ENCODE peak calls at places on chromosome 3, in ten cellular contexts. G, L, P, F, N, A, M, Z, Y and W are unnamed samples.

GRCh38 chr3:153315781-153316180 is 153.8 kb downstream of the RAP2B start:
- DNase-seq in Z (no peak), P (no peak), G (no peak), Y (no peak), M (no peak), L (no peak), A (no peak), N (no peak), F (no peak), W (no peak)

GRCh38 chr3:127486337-127486944 is 104.1 kb downstream of the TPRA1 start:
- DNase-seq in L (no peak), F (no peak), M (no peak), G (no peak), A (peak; percentile 40), P (no peak), N (no peak), Z (no peak), Y (no peak), W (no peak)

GRCh38 chr3:187186801-187187421 is 10.4 kb upstream of the RTP1 start:
- DNase-seq in G (no peak), L (no peak), Y (peak; percentile 14), M (peak; percentile 67), F (peak; percentile 71), Z (no peak), P (no peak), A (no peak), N (no peak), W (peak; percentile 77)

GRCh38 chr3:14558029-14558428 is 17.9 kb upstream of the GRIP2 start:
- DNase-seq in P (no peak), L (no peak), A (no peak), G (no peak), Z (no peak), Y (no peak), M (no peak), F (no peak), N (no peak), W (no peak)

GRCh38 chr3:196207833-196208607 is 3.2 kb downstream of the ZDHHC19 start:
- DNase-seq in L (peak; percentile 77), P (peak; percentile 62), F (peak; percentile 89), A (peak; percentile 90), G (peak; percentile 41), M (peak; percentile 57), N (no peak), Z (peak; percentile 69), Y (peak; percentile 69), W (peak; percentile 57)

GRCh38 chr3:37221407-37221806 is 47.0 kb upstream of the LRRFIP2 start:
- DNase-seq in M (no peak), Z (peak; percentile 24), L (no peak), P (no peak), Y (no peak), F (peak; percentile 89), N (peak; percentile 80), G (no peak), A (no peak), W (no peak)

GRCh38 chr3:198071602-198072285 is 111.7 kb downstream of the LMLN start:
- DNase-seq in N (peak; percentile 99), L (peak; percentile 35), G (no peak), P (no peak), M (no peak), Y (no peak), Z (peak; percentile 56), F (peak; percentile 80), A (no peak), W (peak; percentile 48)

GRCh38 chr3:111582114-111582461 is 13.1 kb downstream of the ZBED2 start:
- DNase-seq in F (peak; percentile 88), Z (no peak), M (no peak), G (no peak), L (no peak), N (peak; percentile 63), Y (no peak), P (no peak), A (no peak), W (no peak)

GRCh38 chr3:189826566-189826965 is 195.4 kb downstream of the TP63 start:
- DNase-seq in Y (no peak), L (no peak), Z (no peak), M (no peak), P (no peak), F (no peak), G (no peak), N (no peak), A (no peak), W (no peak)

GRCh38 chr3:189821251-189821650 is 190.1 kb downstream of the TP63 start:
- DNase-seq in P (no peak), M (no peak), F (no peak), Z (no peak), Y (no peak), G (no peak), A (no peak), N (no peak), L (peak; percentile 78), W (no peak)

GRCh38 chr3:189822726-189823125 is 191.5 kb downstream of the TP63 start:
- DNase-seq in A (no peak), P (no peak), M (no peak), G (no peak), Z (no peak), Y (no peak), N (no peak), F (no peak), L (no peak), W (no peak)

GRCh38 chr3:189827108-189827507 is 195.9 kb downstream of the TP63 start:
- DNase-seq in Y (no peak), Z (no peak), M (no peak), G (no peak), P (no peak), L (no peak), A (no peak), N (no peak), F (no peak), W (no peak)

GRCh38 chr3:189824629-189825312 is 193.6 kb downstream of the TP63 start:
- DNase-seq in P (no peak), M (no peak), G (no peak), L (no peak), Y (no peak), Z (peak; percentile 59), A (no peak), F (peak; percentile 89), N (no peak), W (no peak)
- H3K27ac ChIP-seq in P (no peak overlapping the region), M (no peak overlapping the region), G (no peak overlapping the region), L (no peak overlapping the region), Y (no peak overlapping the region), Z (no peak overlapping the region), A (no peak overlapping the region), F (peak overlapping the region; percentile 100), N (no peak overlapping the region), W (no peak overlapping the region)

GRCh38 chr3:129004639-129005295 is 3.7 kb downstream of the EFCC1 start:
- DNase-seq in M (no peak), L (no peak), F (no peak), G (no peak), Z (no peak), A (no peak), P (no peak), Y (no peak), N (no peak), W (no peak)

GRCh38 chr3:129001101-129001816 is at the start of gene EFCC1:
- DNase-seq in Z (no peak), A (peak; percentile 84), N (no peak), L (peak; percentile 92), G (no peak), P (no peak), M (peak; percentile 55), Y (peak; percentile 46), F (no peak), W (no peak)

GRCh38 chr3:129003578-129004112 is 2.5 kb downstream of the EFCC1 start:
- DNase-seq in M (peak; percentile 64), G (peak; percentile 62), N (peak; percentile 65), L (peak; percentile 60), A (peak; percentile 86), F (peak; percentile 53), Y (peak; percentile 75), P (peak; percentile 17), Z (no peak), W (no peak)

GRCh38 chr3:129001817-129002572 is 891 bp downstream of the EFCC1 start:
- DNase-seq in F (no peak), N (no peak), P (no peak), Y (no peak), A (no peak), G (peak; percentile 43), L (peak; percentile 83), M (peak; percentile 51), Z (peak; percentile 48), W (no peak)

DNA sequence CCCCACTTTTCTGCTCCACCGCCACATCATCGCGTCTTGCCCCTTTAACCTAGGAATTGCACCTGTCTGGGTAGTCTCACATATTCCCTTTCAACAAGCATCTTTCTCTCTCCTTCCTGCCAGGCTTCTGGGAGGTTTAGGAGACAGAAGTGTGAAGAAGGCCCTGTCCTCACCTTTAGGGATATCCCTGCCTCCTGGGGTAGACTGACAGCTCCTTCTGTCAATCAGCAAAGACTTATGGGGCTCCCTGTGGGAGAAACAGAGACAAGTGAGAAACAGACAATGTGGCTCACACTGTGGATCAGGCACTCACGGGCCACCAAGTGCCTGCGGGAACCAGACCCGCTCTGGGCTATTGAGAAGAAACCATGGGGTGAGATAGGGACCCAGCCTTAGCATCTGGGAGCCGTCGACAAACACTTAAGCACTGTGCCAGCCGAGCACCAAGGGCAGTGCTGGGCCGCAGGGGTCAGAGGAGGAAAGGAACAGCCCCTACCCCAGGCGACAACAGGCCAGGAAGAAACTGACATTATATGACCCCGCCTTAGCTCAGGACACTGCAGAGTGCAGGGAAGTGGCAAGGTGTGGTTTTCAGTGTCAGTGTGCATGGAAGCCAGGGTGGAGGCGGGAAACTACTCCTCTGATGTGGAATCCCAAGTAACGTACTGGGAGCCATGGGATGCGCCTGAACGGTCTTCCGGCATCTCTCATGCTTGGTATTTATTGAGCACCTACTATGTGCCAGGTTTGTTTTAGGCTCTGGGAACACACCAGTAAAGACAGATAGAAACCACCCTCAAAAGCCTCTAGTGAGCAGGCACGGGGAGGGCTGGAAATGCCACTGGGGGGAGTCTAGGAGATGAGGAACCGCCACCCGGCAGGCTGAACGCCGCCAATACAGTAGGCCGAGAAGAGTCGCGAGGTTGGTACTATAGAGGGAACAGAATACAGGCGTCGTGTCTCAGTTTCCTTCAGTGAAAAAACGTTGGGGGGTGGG is 1.8 kb downstream of the EFCC1 start:
- DNase-seq in Z (no peak), L (no peak), M (no peak), P (no peak), G (no peak), Y (no peak), F (no peak), A (no peak), N (no peak), W (no peak)
- H3K27ac ChIP-seq in Z (no peak overlapping the region), L (no peak overlapping the region), M (no peak overlapping the region), P (no peak overlapping the region), G (no peak overlapping the region), Y (peak overlapping the region; percentile 67), F (no peak overlapping the region), A (peak overlapping the region; percentile 85), N (peak overlapping the region; percentile 68), W (no peak overlapping the region)

GRCh38 chr3:72678380-72678779 is 169.9 kb downstream of the SHQ1 start:
- DNase-seq in M (no peak), Z (no peak), L (no peak), F (no peak), G (no peak), A (no peak), N (no peak), Y (no peak), P (no peak), W (no peak)

GRCh38 chr3:72680766-72681165 is 167.5 kb downstream of the SHQ1 start:
- DNase-seq in Y (no peak), M (no peak), F (no peak), G (no peak), N (no peak), P (no peak), L (no peak), A (no peak), Z (no peak), W (no peak)

GRCh38 chr3:72681598-72681997 is 166.6 kb downstream of the SHQ1 start:
- DNase-seq in G (no peak), N (no peak), A (no peak), M (no peak), Z (no peak), L (no peak), Y (no peak), P (no peak), F (no peak), W (no peak)

GRCh38 chr3:72678892-72679291 is 169.4 kb downstream of the SHQ1 start:
- DNase-seq in P (no peak), N (no peak), Y (no peak), F (peak; percentile 23), G (no peak), M (no peak), L (no peak), Z (no peak), A (no peak), W (no peak)

DNA sequence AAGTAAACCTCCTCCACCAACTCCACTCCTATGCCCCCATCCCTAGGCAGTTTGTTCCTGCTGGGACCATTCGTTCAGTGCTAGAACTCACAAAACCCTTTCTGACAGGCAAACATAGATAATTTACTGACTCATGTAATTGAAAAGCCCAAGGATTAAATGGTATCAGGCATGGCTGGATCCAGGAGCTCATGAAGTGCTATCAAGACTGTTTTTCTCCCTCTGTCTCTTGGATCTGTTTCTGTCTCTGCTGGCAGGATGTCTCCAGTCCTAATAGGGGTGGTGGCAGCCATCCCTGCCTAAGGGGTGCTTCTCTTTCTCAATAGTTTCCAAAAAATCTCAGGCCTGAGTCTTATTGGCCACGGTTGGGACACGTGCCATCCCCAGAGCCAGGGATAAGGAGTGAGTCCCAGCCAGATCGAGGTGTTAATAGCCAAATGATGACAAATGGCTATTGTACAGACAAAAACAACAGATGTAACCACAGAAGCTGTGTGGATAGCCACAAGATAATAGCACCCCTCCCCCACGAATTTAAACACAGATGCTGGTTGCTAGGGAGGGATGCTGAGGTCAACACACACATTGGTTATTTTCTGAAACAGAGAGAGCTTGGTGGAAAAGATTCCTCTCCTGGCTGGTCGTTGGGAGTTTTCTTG is 168.6 kb downstream of the SHQ1 start:
- DNase-seq in G (no peak), N (no peak), Y (no peak), P (no peak), Z (no peak), F (no peak), M (no peak), A (no peak), L (no peak), W (no peak)
- H3K27ac ChIP-seq in G (no peak overlapping the region), N (no peak overlapping the region), Y (no peak overlapping the region), P (no peak overlapping the region), Z (no peak overlapping the region), F (no peak overlapping the region), M (no peak overlapping the region), A (no peak overlapping the region), L (no peak overlapping the region), W (no peak overlapping the region)

DNA sequence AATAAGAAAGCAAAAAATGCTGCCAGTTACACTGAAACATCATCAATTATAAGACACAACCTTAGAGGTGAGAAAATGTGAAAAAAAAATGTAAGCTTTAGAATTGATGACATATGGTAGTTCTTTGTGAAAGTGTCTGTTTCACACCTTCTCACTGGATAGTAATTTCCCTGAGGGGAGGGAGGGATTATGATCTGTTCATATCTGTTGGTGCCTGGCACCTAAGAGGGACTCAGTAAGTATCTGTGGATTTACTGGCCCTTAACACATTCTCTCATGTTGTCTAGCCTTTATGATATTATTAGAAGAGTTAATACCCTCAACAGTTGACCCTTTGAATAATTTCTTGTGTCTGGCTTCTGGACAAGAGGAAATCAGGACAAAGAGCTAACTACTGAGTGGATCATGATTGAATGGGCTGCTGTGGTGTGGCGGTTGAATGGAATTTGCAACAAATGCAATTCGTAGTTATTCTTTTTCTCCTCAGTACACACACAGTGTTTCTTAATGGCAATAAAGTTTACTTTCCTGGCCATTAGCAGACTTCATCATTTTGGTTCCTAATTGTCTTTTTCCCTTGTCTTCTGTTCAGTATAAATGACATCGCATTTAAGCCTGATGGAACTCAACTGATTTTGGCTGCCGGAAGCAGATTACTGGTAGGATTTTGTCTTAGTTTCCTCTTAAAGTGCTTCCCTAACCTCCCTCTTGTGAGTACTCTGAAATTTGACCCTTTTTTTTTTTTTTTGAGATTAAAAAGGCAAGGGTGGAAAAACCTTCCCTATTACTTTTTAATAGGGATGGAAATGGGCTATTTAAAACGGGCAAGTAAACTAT is 9.5 kb downstream of the IFT122 start:
- DNase-seq in A (no peak), F (no peak), Z (peak; percentile 44), G (no peak), Y (no peak), M (no peak), P (no peak), N (no peak), L (peak; percentile 38), W (no peak)
- H3K27ac ChIP-seq in A (no peak overlapping the region), F (no peak overlapping the region), Z (peak overlapping the region; percentile 41), G (no peak overlapping the region), Y (no peak overlapping the region), M (no peak overlapping the region), P (no peak overlapping the region), N (no peak overlapping the region), L (peak overlapping the region; percentile 83), W (no peak overlapping the region)